ENCODE peak calls at places on chromosomes 12 and 14, in six cellular contexts. V is IMR-90, P is fibroblast of lung, E is HCT116, J is mesendoderm, R is neural progenitor cell. G is an unnamed sample. For H3K27me3, the result is how much of the 10 kb centered on the place peaks cover.

GRCh38 chr12:43102506-43103269 is 449.3 kb downstream of the ADAMTS20 start:
- DNase-seq in J (no peak), P (peak), R (no peak), E (no peak), V (no peak), G (no peak)

GRCh38 chr12:113569841-113570240 is 98.2 kb upstream of the LHX5 start:
- DNase-seq in E (no peak), R (peak), J (no peak), V (no peak), P (no peak), G (no peak)

GRCh38 chr14:31717294-31718085 is 156.3 kb downstream of the NUBPL start:
- DNase-seq in R (no peak), E (no peak), P (peak), J (no peak), V (no peak), G (no peak)

GRCh38 chr12:115377781-115378180 is 693.8 kb upstream of the TBX3 start:
- DNase-seq in E (no peak), V (no peak), J (no peak), R (no peak), P (no peak), G (no peak)

GRCh38 chr12:118714051-118714460 is 267.3 kb upstream of the SRRM4 start:
- DNase-seq in V (no peak), E (peak), R (peak), P (no peak), J (peak), G (peak)

GRCh38 chr12:27530157-27530922 is 6.3 kb downstream of the PPFIBP1 start:
- DNase-seq in V (peak), R (peak), J (peak), E (no peak), P (no peak), G (no peak)

GRCh38 chr12:20188930-20189653 is 179.2 kb upstream of the PDE3A start:
- DNase-seq in V (no peak), R (peak), J (peak), P (no peak), E (no peak), G (no peak)

GRCh38 chr12:31582155-31582554 is 8.8 kb downstream of the DENND5B start:
- DNase-seq in V (peak), E (no peak), P (peak), R (no peak), J (no peak), G (no peak)

GRCh38 chr14:73133795-73134194 is 2.5 kb upstream of the PSEN1 start:
- DNase-seq in V (no peak), E (no peak), P (no peak), R (no peak), J (peak), G (no peak)

GRCh38 chr14:75370416-75371205 is 57.2 kb upstream of the JDP2 start:
- DNase-seq in J (no peak), R (no peak), P (no peak), V (no peak), E (no peak), G (no peak)

GRCh38 chr12:30461011-30461670 is 234.5 kb downstream of the IPO8 start:
- DNase-seq in V (no peak), J (no peak), E (no peak), R (peak), P (peak), G (no peak)

GRCh38 chr14:94051115-94051514 is 25.0 kb downstream of the OTUB2 start:
- DNase-seq in P (peak), E (no peak), R (peak), V (peak), J (peak), G (peak)

GRCh38 chr12:124738636-124739467 is 124.8 kb downstream of the SCARB1 start:
- DNase-seq in R (peak), J (no peak), P (peak), V (peak), E (no peak), G (no peak)

GRCh38 chr14:57508756-57509155 is 15.1 kb upstream of the CCDC198 start:
- DNase-seq in E (no peak), J (no peak), R (no peak), P (no peak), V (no peak), G (no peak)

GRCh38 chr12:100427078-100427477 is 46.6 kb upstream of the NR1H4 start:
- DNase-seq in R (no peak), V (peak), J (no peak), P (peak), E (peak), G (no peak)

GRCh38 chr12:89067436-89067835 is 284.9 kb downstream of the DUSP6 start:
- DNase-seq in R (no peak), V (peak), E (peak), J (no peak), P (peak), G (no peak)

GRCh38 chr14:78450945-78451344 is 280.8 kb downstream of the NRXN3 start:
- DNase-seq in P (no peak), E (no peak), V (no peak), R (no peak), J (no peak), G (no peak)

GRCh38 chr14:92953526-92953925 is 30.6 kb downstream of the CHGA start:
- DNase-seq in R (no peak), J (no peak), P (no peak), E (no peak), V (no peak), G (no peak)

GRCh38 chr12:14825256-14825655 is 11.3 kb upstream of the SMCO3 start:
- DNase-seq in R (no peak), P (no peak), J (no peak), E (no peak), V (peak), G (no peak)

DNA sequence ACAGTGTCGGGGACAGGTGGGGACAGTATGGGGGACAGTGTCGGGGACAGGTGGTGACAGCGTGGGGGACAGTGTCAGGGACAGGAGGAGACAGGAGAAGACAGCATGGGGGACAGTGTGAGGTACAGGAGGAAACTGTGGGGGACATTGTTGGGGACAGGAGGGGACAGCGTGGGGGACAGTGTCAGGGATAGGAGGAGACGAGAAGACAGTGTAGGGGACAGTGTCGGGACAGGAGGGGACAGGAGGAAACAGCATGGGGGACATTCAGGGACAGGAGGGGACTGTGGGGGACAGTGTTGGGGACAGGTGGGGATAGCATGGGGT is 139.5 kb downstream of the TMEM121 start:
- DNase-seq in P (no peak), E (no peak), R (no peak), J (no peak), V (no peak), G (no peak)
- H3K9ac ChIP-seq in P (no peak), E (no peak), R (no peak), J (no peak), V (no peak), G (no peak)

GRCh38 chr12:57474862-57475261 is 4.8 kb downstream of the ARHGAP9 start:
- DNase-seq in V (no peak), J (no peak), E (no peak), R (no peak), P (no peak), G (no peak)
- H3K27me3 ChIP-seq in V (half or more), J (under half), E (under half), R (half or more), P (half or more), G (under half)

GRCh38 chr12:93743229-93743998 is 66.2 kb downstream of the CRADD start:
- DNase-seq in V (no peak), P (no peak), E (no peak), J (no peak), R (no peak), G (no peak)
- H3K4me3 ChIP-seq in V (no peak), P (peak), E (peak), J (no peak), R (peak), G (no peak)

DNA sequence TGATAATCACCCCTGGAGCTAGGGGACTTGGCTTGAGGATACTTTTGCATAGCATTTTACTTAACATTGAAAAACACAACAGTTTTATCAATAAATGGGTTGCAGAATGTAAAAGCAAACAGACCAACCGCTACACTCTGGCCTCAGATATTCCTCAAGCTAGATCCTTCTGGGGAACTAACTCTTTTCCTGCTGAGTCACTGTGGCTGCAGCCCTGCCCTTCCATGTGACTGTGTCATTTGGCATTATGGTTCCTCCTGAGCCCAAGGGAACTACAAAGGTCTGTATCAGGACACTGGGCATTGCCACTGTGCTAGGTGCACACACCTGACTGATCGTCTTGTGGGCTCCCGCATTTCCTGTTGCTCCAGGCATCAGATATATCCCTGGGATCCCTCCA is 56.6 kb downstream of the TTC9 start:
- DNase-seq in E (no peak), V (peak), P (peak), J (peak), R (no peak), G (peak)
- H3K9ac ChIP-seq in E (no peak), V (no peak), P (no peak), J (no peak), R (no peak), G (no peak)

G was measured in colonic mucosa.